ENCODE peak calls at places on chromosome 15, in four cellular contexts. One of them, this sample, is unnamed.
A peak's percentile ranks its signal among the peaks of the same experiment; 100 is the strongest.

GRCh38 chr15:64044315-64045105 is 1.8 kb downstream of the DAPK2 start:
- DNase-seq in K562: no peak
- DNase-seq in hepatocyte: no peak
- DNase-seq in mesendoderm: no peak
- DNase-seq in this sample: no peak

GRCh38 chr15:70412717-70413266 is 315.1 kb upstream of the TLE3 start:
- DNase-seq in K562: no peak
- DNase-seq in hepatocyte: no peak
- DNase-seq in mesendoderm: no peak
- DNase-seq in this sample: no peak

GRCh38 chr15:90883526-90883931 is 775 bp upstream of the FES start:
- DNase-seq in K562: no peak
- DNase-seq in hepatocyte: no peak
- DNase-seq in mesendoderm: peak; percentile 58
- DNase-seq in this sample: no peak

GRCh38 chr15:63420333-63420741 is 38.7 kb upstream of the CA12 start:
- DNase-seq in K562: peak; percentile 61
- DNase-seq in hepatocyte: peak; percentile 53
- DNase-seq in mesendoderm: peak; percentile 52
- DNase-seq in this sample: no peak

GRCh38 chr15:70669966-70670658 is 93.2 kb downstream of the UACA start:
- DNase-seq in K562: no peak
- DNase-seq in hepatocyte: peak; percentile 25
- DNase-seq in mesendoderm: peak; percentile 61
- DNase-seq in this sample: no peak

GRCh38 chr15:39344662-39345141 is 236.2 kb upstream of the THBS1 start:
- DNase-seq in K562: no peak
- DNase-seq in hepatocyte: no peak
- DNase-seq in mesendoderm: no peak
- DNase-seq in this sample: no peak

GRCh38 chr15:95511680-95512079 is 818.8 kb upstream of the NR2F2 start:
- DNase-seq in K562: no peak
- DNase-seq in hepatocyte: no peak
- DNase-seq in mesendoderm: no peak
- DNase-seq in this sample: no peak

GRCh38 chr15:59160880-59161593 is 45.6 kb upstream of the LDHAL6B start:
- DNase-seq in K562: peak; percentile 63
- DNase-seq in hepatocyte: peak; percentile 28
- DNase-seq in mesendoderm: peak; percentile 61
- DNase-seq in this sample: no peak

GRCh38 chr15:66894363-66894762 is 171.0 kb upstream of the SMAD3 start:
- DNase-seq in K562: peak; percentile 26
- DNase-seq in hepatocyte: no peak
- DNase-seq in mesendoderm: peak; percentile 27
- DNase-seq in this sample: no peak

GRCh38 chr15:92059036-92059970 is 205.8 kb downstream of the SLCO3A1 start:
- DNase-seq in K562: no peak
- DNase-seq in hepatocyte: no peak
- DNase-seq in mesendoderm: no peak
- DNase-seq in this sample: no peak

GRCh38 chr15:58224068-58224467 is 85.9 kb downstream of the AQP9 start:
- DNase-seq in K562: no peak
- DNase-seq in hepatocyte: no peak
- DNase-seq in mesendoderm: no peak
- DNase-seq in this sample: no peak

DNA sequence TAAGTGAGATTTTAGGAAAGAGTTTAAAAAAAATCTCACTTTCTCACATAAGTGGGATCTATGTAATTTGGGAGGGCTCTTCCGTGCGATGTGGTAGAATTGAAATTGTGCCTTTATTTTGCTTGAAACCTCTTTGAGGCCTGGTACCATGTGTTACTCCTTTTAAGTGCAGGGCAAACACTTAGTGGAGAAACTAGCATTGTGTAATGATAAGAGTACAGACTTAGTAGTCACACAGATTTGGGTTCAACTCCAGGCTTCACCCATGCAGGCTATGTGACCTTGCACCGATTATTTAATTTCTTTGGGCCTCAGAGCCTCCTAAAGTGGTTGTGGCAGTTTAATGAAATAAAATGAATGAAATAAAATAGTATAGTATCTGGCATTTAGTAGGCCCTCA is 2.4 kb downstream of the PSMA4 start:
- DNase-seq in K562: no peak
- DNase-seq in hepatocyte: no peak
- DNase-seq in mesendoderm: no peak
- DNase-seq in this sample: no peak
- H3K4me3 ChIP-seq in K562: no peak overlapping the region
- H3K4me3 ChIP-seq in hepatocyte: no peak overlapping the region
- H3K4me3 ChIP-seq in mesendoderm: no peak overlapping the region
- H3K4me3 ChIP-seq in this sample: no peak overlapping the region

GRCh38 chr15:79593119-79593869 is 161.2 kb downstream of the MINAR1 start:
- DNase-seq in K562: no peak
- DNase-seq in hepatocyte: peak; percentile 18
- DNase-seq in mesendoderm: peak; percentile 60
- DNase-seq in this sample: no peak

GRCh38 chr15:79595271-79595670 is 163.1 kb downstream of the MINAR1 start:
- DNase-seq in K562: no peak
- DNase-seq in hepatocyte: no peak
- DNase-seq in mesendoderm: no peak
- DNase-seq in this sample: no peak

GRCh38 chr15:79598639-79599038 is 166.5 kb downstream of the MINAR1 start:
- DNase-seq in K562: no peak
- DNase-seq in hepatocyte: no peak
- DNase-seq in mesendoderm: no peak
- DNase-seq in this sample: no peak

GRCh38 chr15:79592126-79592525 is 160.0 kb downstream of the MINAR1 start:
- DNase-seq in K562: no peak
- DNase-seq in hepatocyte: no peak
- DNase-seq in mesendoderm: no peak
- DNase-seq in this sample: no peak

GRCh38 chr15:79595995-79596622 is 164.0 kb downstream of the MINAR1 start:
- DNase-seq in K562: peak; percentile 94
- DNase-seq in hepatocyte: peak; percentile 92
- DNase-seq in mesendoderm: peak; percentile 98
- DNase-seq in this sample: peak; percentile 93
- H3K27me3 ChIP-seq in K562: peaks cover 5% of the 10 kb centered on the region
- H3K27me3 ChIP-seq in hepatocyte: no peaks in the 10 kb centered on the region
- H3K27me3 ChIP-seq in mesendoderm: no peaks in the 10 kb centered on the region
- H3K27me3 ChIP-seq in this sample: no peaks in the 10 kb centered on the region

GRCh38 chr15:81296218-81296617 is 27.7 kb downstream of the STARD5 start:
- DNase-seq in K562: no peak
- DNase-seq in hepatocyte: no peak
- DNase-seq in mesendoderm: no peak
- DNase-seq in this sample: no peak
- H3K4me3 ChIP-seq in K562: no peak overlapping the region
- H3K4me3 ChIP-seq in hepatocyte: no peak overlapping the region
- H3K4me3 ChIP-seq in mesendoderm: no peak overlapping the region
- H3K4me3 ChIP-seq in this sample: no peak overlapping the region

GRCh38 chr15:25332306-25332705 is 106.5 kb downstream of the UBE3A start:
- DNase-seq in K562: no peak
- DNase-seq in hepatocyte: no peak
- DNase-seq in mesendoderm: no peak
- DNase-seq in this sample: no peak

GRCh38 chr15:25331860-25332259 is 107.0 kb downstream of the UBE3A start:
- DNase-seq in K562: no peak
- DNase-seq in hepatocyte: no peak
- DNase-seq in mesendoderm: no peak
- DNase-seq in this sample: no peak

GRCh38 chr15:25331404-25331803 is 107.4 kb downstream of the UBE3A start:
- DNase-seq in K562: no peak
- DNase-seq in hepatocyte: no peak
- DNase-seq in mesendoderm: no peak
- DNase-seq in this sample: no peak

GRCh38 chr15:25333049-25333448 is 105.8 kb downstream of the UBE3A start:
- DNase-seq in K562: no peak
- DNase-seq in hepatocyte: no peak
- DNase-seq in mesendoderm: no peak
- DNase-seq in this sample: no peak

DNA sequence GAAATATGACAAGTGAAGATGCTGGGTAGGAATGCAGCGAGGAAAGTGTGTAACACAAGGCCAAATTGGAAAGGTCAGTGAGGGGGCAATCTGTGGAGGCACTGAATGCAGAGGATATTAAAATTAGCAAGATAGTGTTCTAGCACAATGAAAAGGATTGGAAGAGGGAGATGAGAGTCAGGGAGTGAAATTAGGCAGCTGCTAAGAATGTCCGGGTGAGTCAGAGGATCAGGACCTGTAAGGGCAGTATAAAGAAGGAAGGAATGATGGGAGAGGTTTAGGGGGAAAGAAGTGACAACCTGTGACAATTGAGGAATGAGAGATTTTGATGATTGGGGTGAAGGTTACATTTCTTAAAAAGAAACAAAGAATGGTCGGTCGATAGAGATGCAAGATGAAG is 103.5 kb downstream of the UBE3A start:
- DNase-seq in K562: no peak
- DNase-seq in hepatocyte: no peak
- DNase-seq in mesendoderm: no peak
- DNase-seq in this sample: no peak
- H3K27me3 ChIP-seq in K562: no peaks in the 10 kb centered on the region
- H3K27me3 ChIP-seq in hepatocyte: no peaks in the 10 kb centered on the region
- H3K27me3 ChIP-seq in mesendoderm: no peaks in the 10 kb centered on the region
- H3K27me3 ChIP-seq in this sample: no peaks in the 10 kb centered on the region

GRCh38 chr15:48966595-48967301 is 3.0 kb upstream of the SHC4 start:
- DNase-seq in K562: no peak
- DNase-seq in hepatocyte: no peak
- DNase-seq in mesendoderm: no peak
- DNase-seq in this sample: no peak

GRCh38 chr15:48965972-48966371 is 2.3 kb upstream of the SHC4 start:
- DNase-seq in K562: peak; percentile 29
- DNase-seq in hepatocyte: peak; percentile 48
- DNase-seq in mesendoderm: peak; percentile 56
- DNase-seq in this sample: no peak

GRCh38 chr15:48964898-48965297 is 1.2 kb upstream of the SHC4 start:
- DNase-seq in K562: no peak
- DNase-seq in hepatocyte: no peak
- DNase-seq in mesendoderm: no peak
- DNase-seq in this sample: no peak

GRCh38 chr15:48962662-48963523 is 826 bp downstream of the SHC4 start:
- DNase-seq in K562: no peak
- DNase-seq in hepatocyte: peak; percentile 54
- DNase-seq in mesendoderm: peak; percentile 49
- DNase-seq in this sample: no peak

GRCh38 chr15:48963524-48964113 is at the start of gene SHC4:
- DNase-seq in K562: peak; percentile 52
- DNase-seq in hepatocyte: peak; percentile 83
- DNase-seq in mesendoderm: peak; percentile 85
- DNase-seq in this sample: peak; percentile 82
- H3K4me3 ChIP-seq in K562: peak within 1 kb of the TSS; percentile 16
- H3K4me3 ChIP-seq in hepatocyte: peak within 1 kb of the TSS; percentile 55
- H3K4me3 ChIP-seq in mesendoderm: peak within 1 kb of the TSS; percentile 40
- H3K4me3 ChIP-seq in this sample: peak within 1 kb of the TSS; percentile 36

GRCh38 chr15:52782514-52782913 is 7.6 kb downstream of the ONECUT1 start:
- DNase-seq in K562: no peak
- DNase-seq in hepatocyte: no peak
- DNase-seq in mesendoderm: no peak
- DNase-seq in this sample: no peak
- H3K27me3 ChIP-seq in K562: peaks cover 3% of the 10 kb centered on the region
- H3K27me3 ChIP-seq in hepatocyte: peaks cover 69% of the 10 kb centered on the region
- H3K27me3 ChIP-seq in mesendoderm: peaks cover 32% of the 10 kb centered on the region
- H3K27me3 ChIP-seq in this sample: peaks cover 66% of the 10 kb centered on the region